ENCODE peak calls at places on chromosomes 16 and 17, in seven cellular contexts. G is GM23338, D is A549, M is HCT116, Y is SK-N-SH, Z is GM12878, Q is HepG2. L is an unnamed sample.

GRCh38 chr17:65037157-65037556 is 19.4 kb downstream of the GNA13 start:
- DNase-seq in Q (no peak), G (no peak), M (no peak), Y (no peak), D (no peak), Z (no peak), L (no peak)

GRCh38 chr16:7513429-7513828 is 180.8 kb downstream of the RBFOX1 start:
- DNase-seq in M (no peak), Y (peak; percentile 32), Z (no peak), Q (peak; percentile 13), G (peak; percentile 45), D (no peak), L (peak; percentile 13)

GRCh38 chr17:50956750-50957523 is 90.8 kb upstream of the TOB1 start:
- DNase-seq in M (peak; percentile 31), Z (no peak), Q (peak; percentile 70), G (peak; percentile 89), D (peak; percentile 71), Y (peak; percentile 75), L (peak; percentile 59)

GRCh38 chr16:2481676-2482075 is 6.7 kb downstream of the TBC1D24 start:
- DNase-seq in M (no peak), Z (no peak), Q (no peak), G (no peak), D (no peak), Y (no peak), L (no peak)

GRCh38 chr16:11913425-11914079 is 2.2 kb downstream of the GSPT1 start:
- DNase-seq in D (no peak), M (no peak), Z (no peak), G (no peak), Q (no peak), Y (no peak), L (no peak)

GRCh38 chr16:2520784-2521577 is 810 bp downstream of the AMDHD2 start:
- DNase-seq in Y (peak; percentile 61), Z (no peak), D (no peak), M (no peak), G (peak; percentile 60), Q (peak; percentile 70), L (peak; percentile 64)

GRCh38 chr17:35372846-35373531 is 432 bp downstream of the SLFN11 start:
- DNase-seq in Y (peak; percentile 11), Z (no peak), G (peak; percentile 57), M (no peak), D (peak; percentile 15), Q (no peak), L (no peak)

GRCh38 chr16:11285842-11286241 is 4.7 kb upstream of the PRM1 start:
- DNase-seq in G (no peak), Z (no peak), Y (no peak), M (no peak), D (no peak), Q (no peak), L (no peak)

GRCh38 chr17:50480854-50481490 is 2.3 kb downstream of the RSAD1 start:
- DNase-seq in Q (no peak), D (no peak), M (no peak), Z (no peak), Y (no peak), G (no peak), L (no peak)

GRCh38 chr17:12987120-12987519 is 30.7 kb downstream of the ELAC2 start:
- DNase-seq in G (peak; percentile 31), D (no peak), M (no peak), Z (no peak), Y (peak; percentile 42), Q (no peak), L (no peak)

GRCh38 chr16:56558024-56558747 is 6.7 kb upstream of the MT4 start:
- DNase-seq in Q (no peak), Z (no peak), G (no peak), Y (peak; percentile 47), D (peak; percentile 22), M (no peak), L (no peak)

GRCh38 chr16:56892705-56893104 is 27.7 kb downstream of the SLC12A3 start:
- DNase-seq in D (no peak), Q (no peak), M (no peak), Y (no peak), Z (no peak), G (no peak), L (no peak)

GRCh38 chr16:21704733-21705132 is 41.0 kb downstream of the OTOA start:
- DNase-seq in Z (no peak), M (no peak), G (no peak), Q (no peak), Y (no peak), D (no peak), L (no peak)

GRCh38 chr17:39235555-39236221 is 9.9 kb upstream of the STAC2 start:
- DNase-seq in G (peak; percentile 96), Q (peak; percentile 60), D (peak; percentile 92), Y (peak; percentile 80), M (peak; percentile 87), Z (peak; percentile 24), L (peak; percentile 67)

GRCh38 chr17:8995711-8996110 is 25.6 kb upstream of the NTN1 start:
- DNase-seq in G (peak; percentile 88), Z (no peak), D (no peak), Y (no peak), M (no peak), Q (no peak), L (no peak)

GRCh38 chr17:56087199-56087598 is 66.1 kb upstream of the ANKFN1 start:
- DNase-seq in Y (no peak), G (no peak), M (no peak), D (no peak), Q (no peak), Z (no peak), L (no peak)

GRCh38 chr16:11300560-11300892 is 19.4 kb upstream of the PRM1 start:
- DNase-seq in Q (no peak), D (no peak), Z (no peak), Y (no peak), M (no peak), G (no peak), L (no peak)

GRCh38 chr17:3951420-3951819 is 12.8 kb downstream of the ATP2A3 start:
- DNase-seq in G (no peak), Y (no peak), Z (no peak), M (no peak), Q (no peak), D (no peak), L (no peak)

GRCh38 chr17:50426814-50427787 is 1.1 kb downstream of the ACSF2 start:
- DNase-seq in M (peak; percentile 69), Z (no peak), Q (peak; percentile 78), D (peak; percentile 87), Y (peak; percentile 72), G (peak; percentile 73), L (no peak)

GRCh38 chr17:42809250-42809649 is 10.6 kb downstream of the CNTD1 start:
- DNase-seq in Q (no peak), D (peak; percentile 49), Y (no peak), M (no peak), G (no peak), Z (no peak), L (no peak)

GRCh38 chr16:56950881-56951771 is 10.6 kb upstream of the CETP start:
- DNase-seq in Y (peak; percentile 82), Z (no peak), D (peak; percentile 60), M (no peak), G (peak; percentile 82), Q (peak; percentile 61), L (peak; percentile 93)

GRCh38 chr17:1651559-1651844 is 1.8 kb upstream of the RILP start:
- DNase-seq in M (no peak), G (no peak), Z (no peak), D (no peak), Q (no peak), Y (no peak), L (no peak)

GRCh38 chr17:79049821-79050220 is 24.8 kb upstream of the ENGASE start:
- DNase-seq in Q (no peak), G (no peak), D (no peak), M (no peak), Z (no peak), Y (no peak), L (no peak)

GRCh38 chr17:65060855-65061254 is 4.3 kb upstream of the GNA13 start:
- DNase-seq in Y (no peak), M (no peak), Q (no peak), Z (no peak), D (no peak), G (no peak), L (no peak)

GRCh38 chr17:49121696-49122292 is 10.8 kb upstream of the B4GALNT2 start:
- DNase-seq in D (no peak), Q (no peak), Z (no peak), Y (no peak), M (no peak), G (no peak), L (no peak)

GRCh38 chr17:35069311-35069710 is 5.8 kb upstream of the RFFL start:
- DNase-seq in Q (no peak), Z (no peak), G (no peak), D (no peak), Y (no peak), M (no peak), L (no peak)

GRCh38 chr16:66970775-66971725 is 10.0 kb downstream of the CES3 start:
- DNase-seq in D (no peak), G (no peak), Z (no peak), Y (no peak), M (no peak), Q (no peak), L (no peak)

DNA sequence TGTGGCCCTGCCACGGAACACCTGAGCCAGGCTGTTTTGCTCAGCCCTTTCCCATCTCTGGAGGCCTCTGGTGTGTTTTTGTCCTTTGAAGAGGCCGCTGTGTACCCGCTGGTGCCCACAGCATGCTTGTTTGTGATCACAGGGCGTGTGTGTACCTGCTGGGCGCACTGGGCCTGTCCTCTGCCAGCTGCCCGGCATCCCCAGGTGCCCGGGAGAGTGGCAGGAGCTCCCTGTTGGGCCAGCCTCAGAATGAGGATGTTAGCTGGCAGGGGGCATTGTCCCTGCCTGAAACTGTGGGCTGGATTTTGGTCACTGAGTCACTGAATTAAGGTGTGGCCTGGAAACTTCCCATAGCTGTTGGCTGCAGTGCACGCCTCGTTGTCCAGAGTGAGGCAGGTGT is 31.1 kb downstream of the BAIAP2 start:
- DNase-seq in Y (no peak), G (no peak), Q (no peak), Z (no peak), D (no peak), M (no peak), L (no peak)
- TF ChIP-seq REST in Y (no peak), G (no peak), Q (no peak), Z (no peak), D (no peak), M (no peak), L (no peak)

GRCh38 chr17:72588961-72589360 is 468.1 kb downstream of the SOX9 start:
- DNase-seq in G (no peak), D (peak; percentile 82), Q (peak; percentile 67), Y (no peak), M (peak; percentile 87), Z (no peak), L (no peak)
- TF ChIP-seq REST in G (no peak), D (no peak), Q (no peak), Y (no peak), M (no peak), Z (no peak), L (no peak)

GRCh38 chr16:88810166-88810867 is 1.4 kb downstream of the APRT start:
- DNase-seq in Q (no peak), Y (no peak), D (no peak), M (no peak), G (no peak), Z (no peak), L (peak; percentile 68)
- TF ChIP-seq REST in Q (no peak), Y (no peak), D (no peak), M (no peak), G (no peak), Z (no peak), L (no peak)

DNA sequence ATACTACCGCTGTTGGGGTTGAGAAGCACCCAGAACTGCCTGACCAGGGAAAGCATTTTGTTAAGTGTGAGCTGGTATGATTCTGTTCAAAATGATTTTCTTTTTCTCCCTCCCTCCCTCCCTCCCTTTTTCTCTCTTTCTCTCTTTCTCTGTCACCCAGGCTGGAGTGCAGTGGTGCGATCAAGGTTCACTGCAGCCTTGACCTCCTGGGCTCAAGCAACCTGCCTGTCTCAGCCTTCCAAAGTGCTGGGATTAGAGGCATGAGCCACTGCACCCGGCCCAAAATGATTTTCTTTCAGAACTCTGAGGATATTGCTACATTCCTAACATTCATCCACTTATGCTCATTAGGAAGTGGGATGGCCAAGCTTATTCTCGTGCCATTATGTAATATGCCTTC is 41.3 kb downstream of the SLC47A1 start:
- DNase-seq in G (no peak), M (no peak), Z (no peak), Q (no peak), D (no peak), Y (no peak), L (no peak)
- TF ChIP-seq REST in G (no peak), M (no peak), Z (no peak), Q (no peak), D (no peak), Y (no peak), L (no peak)